ENCODE peak calls at places on chromosomes 4 and X, in seven cellular contexts. J, H, Z, R, T, I and F are unnamed samples.
A peak's percentile ranks its signal among the peaks of the same experiment; 100 is the strongest.

GRCh38 chrX:110987292-110987691 is 108.7 kb upstream of the PAK3 start:
- DNase-seq in R (no peak), J (no peak), H (no peak), T (peak; percentile 0), I (no peak), Z (no peak), F (no peak)

GRCh38 chr4:76197971-76198410 is 15.6 kb downstream of the SCARB2 start:
- DNase-seq in Z (peak; percentile 71), I (no peak), H (no peak), T (peak; percentile 37), J (peak; percentile 72), R (no peak), F (peak; percentile 46)

GRCh38 chr4:89024051-89024675 is 32.8 kb downstream of the FAM13A start:
- DNase-seq in H (peak; percentile 59), Z (peak; percentile 73), I (peak; percentile 72), R (no peak), J (peak; percentile 89), T (peak; percentile 82), F (peak; percentile 78)

GRCh38 chrX:125420809-125421208 is 101.1 kb downstream of the TEX13C start:
- DNase-seq in T (peak; percentile 60), H (no peak), J (no peak), Z (no peak), R (no peak), I (no peak), F (no peak)

GRCh38 chr4:140266958-140267568 is 106.4 kb upstream of the SCOC start:
- DNase-seq in J (no peak), Z (peak; percentile 86), I (no peak), R (no peak), T (no peak), H (no peak), F (no peak)

GRCh38 chr4:164700471-164700870 is 53.5 kb upstream of the SMIM31 start:
- DNase-seq in H (no peak), I (peak; percentile 5), R (no peak), Z (no peak), J (no peak), T (peak; percentile 44), F (peak; percentile 20)

GRCh38 chr4:87051121-87051713 is 116.4 kb downstream of the AFF1 start:
- DNase-seq in T (no peak), Z (no peak), R (no peak), H (no peak), J (peak; percentile 54), I (no peak), F (no peak)

GRCh38 chr4:38469410-38469809 is 194.6 kb upstream of the KLF3 start:
- DNase-seq in I (no peak), Z (no peak), H (no peak), T (no peak), R (no peak), J (no peak), F (peak; percentile 14)

GRCh38 chr4:140296335-140296753 is 77.1 kb upstream of the SCOC start:
- DNase-seq in R (no peak), T (no peak), J (peak; percentile 75), I (no peak), H (peak; percentile 29), Z (peak; percentile 69), F (peak; percentile 63)

DNA sequence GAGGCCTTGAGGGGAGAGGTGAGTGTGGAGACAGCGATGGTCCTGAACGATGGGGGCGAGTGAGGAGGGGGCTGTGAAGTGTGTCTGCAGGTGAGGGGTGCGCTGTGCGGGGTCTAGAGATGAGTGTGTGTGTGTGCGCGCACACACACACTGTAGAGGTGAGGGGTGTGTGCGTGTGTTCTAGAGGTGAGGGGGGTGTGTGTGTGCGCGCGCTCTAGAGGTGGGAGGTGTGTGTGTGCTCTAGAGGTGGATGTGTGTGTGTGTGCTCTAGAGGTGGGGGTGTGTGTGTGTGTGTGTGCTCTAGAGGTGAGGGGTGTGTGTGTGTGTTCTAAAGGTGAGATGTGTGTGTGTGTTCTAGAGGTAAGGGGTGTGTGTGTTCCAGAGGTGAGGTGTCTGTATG is 574 bp downstream of the BST1 start:
- DNase-seq in J (no peak), H (no peak), Z (no peak), I (no peak), R (no peak), T (no peak), F (no peak)
- H3K4me3 ChIP-seq in J (peak overlapping the region; percentile 54), H (peak overlapping the region; percentile 57), Z (peak overlapping the region; percentile 66), I (no peak overlapping the region), R (no peak overlapping the region), T (no peak overlapping the region), F (no peak overlapping the region)

GRCh38 chrX:16138108-16138427 is 14.7 kb downstream of the GRPR start:
- DNase-seq in Z (no peak), H (no peak), T (peak; percentile 20), J (peak; percentile 8), R (no peak), I (peak; percentile 65), F (peak; percentile 5)
- TF ChIP-seq CTCF in Z (peak; percentile 36), H (no peak), T (peak; percentile 40), J (peak; percentile 29), R (peak; percentile 6), I (peak; percentile 80), F (peak; percentile 23)

DNA sequence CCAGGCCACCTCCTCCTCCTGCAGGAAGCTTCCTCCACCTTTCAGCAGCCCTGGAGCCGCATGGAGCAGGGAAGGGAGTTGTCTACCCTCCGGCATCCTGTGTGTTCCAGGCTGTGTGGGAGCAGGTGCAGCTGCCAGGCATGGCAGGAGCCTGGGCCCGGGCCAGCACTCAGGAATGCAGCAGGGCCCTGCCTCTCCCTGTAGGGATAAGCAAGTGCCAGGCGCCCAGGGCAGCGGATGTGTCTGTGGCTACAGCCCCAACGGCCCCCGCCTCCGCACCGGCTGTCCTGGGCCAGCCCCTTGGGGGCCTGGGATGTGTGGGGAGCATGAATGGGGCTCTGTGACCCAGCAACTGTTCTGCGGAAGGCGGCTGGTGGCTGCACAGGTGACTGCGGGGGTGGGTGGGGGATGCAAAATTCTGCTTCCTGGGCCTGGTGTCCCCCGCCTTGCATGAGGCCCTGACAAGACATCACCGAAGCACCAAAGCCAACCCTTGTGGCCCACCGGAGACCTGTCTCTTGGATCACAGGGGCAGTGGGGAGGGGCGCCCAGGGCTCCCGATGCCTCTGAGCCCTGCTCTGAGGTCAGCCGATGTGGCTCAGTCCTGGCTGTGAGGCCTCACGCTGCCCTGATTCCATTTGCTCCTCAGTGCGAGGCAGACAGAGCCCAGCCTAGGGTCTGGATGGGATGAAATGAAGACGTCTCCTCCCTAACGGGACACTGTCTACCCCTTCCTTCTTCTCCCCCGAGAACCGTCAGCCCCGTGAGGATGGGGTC is 1.4 kb upstream of the DOK7 start:
- DNase-seq in J (peak; percentile 20), Z (no peak), R (peak; percentile 98), T (no peak), I (no peak), H (peak; percentile 96), F (peak; percentile 79)
- H3K4me3 ChIP-seq in J (no peak overlapping the region), Z (no peak overlapping the region), R (no peak overlapping the region), T (no peak overlapping the region), I (no peak overlapping the region), H (no peak overlapping the region), F (no peak overlapping the region)

GRCh38 chr4:128811571-128812359 is 2.3 kb downstream of the JADE1 start:
- DNase-seq in H (peak; percentile 89), I (peak; percentile 91), R (peak; percentile 90), J (peak; percentile 90), T (peak; percentile 94), Z (peak; percentile 83), F (peak; percentile 91)

GRCh38 chr4:128810331-128810870 is 901 bp downstream of the JADE1 start:
- DNase-seq in T (peak; percentile 63), J (peak; percentile 42), Z (no peak), R (peak; percentile 56), H (peak; percentile 32), I (peak; percentile 74), F (peak; percentile 51)

GRCh38 chr4:128812360-128812958 is 3.0 kb downstream of the JADE1 start:
- DNase-seq in J (peak; percentile 74), T (peak; percentile 75), I (peak; percentile 75), Z (peak; percentile 66), H (peak; percentile 35), R (peak; percentile 64), F (peak; percentile 69)

GRCh38 chr4:128809477-128810330 is at the start of gene JADE1:
- DNase-seq in Z (peak; percentile 95), T (peak; percentile 97), R (peak; percentile 91), J (peak; percentile 96), H (peak; percentile 95), I (peak; percentile 94), F (peak; percentile 94)

GRCh38 chr4:128810871-128811570 is 1.5 kb downstream of the JADE1 start:
- DNase-seq in Z (peak; percentile 60), J (peak; percentile 83), R (peak; percentile 94), T (peak; percentile 90), H (peak; percentile 89), I (peak; percentile 93), F (peak; percentile 70)
- TF ChIP-seq CTCF in Z (no peak), J (no peak), R (no peak), T (no peak), H (no peak), I (no peak), F (no peak)

DNA sequence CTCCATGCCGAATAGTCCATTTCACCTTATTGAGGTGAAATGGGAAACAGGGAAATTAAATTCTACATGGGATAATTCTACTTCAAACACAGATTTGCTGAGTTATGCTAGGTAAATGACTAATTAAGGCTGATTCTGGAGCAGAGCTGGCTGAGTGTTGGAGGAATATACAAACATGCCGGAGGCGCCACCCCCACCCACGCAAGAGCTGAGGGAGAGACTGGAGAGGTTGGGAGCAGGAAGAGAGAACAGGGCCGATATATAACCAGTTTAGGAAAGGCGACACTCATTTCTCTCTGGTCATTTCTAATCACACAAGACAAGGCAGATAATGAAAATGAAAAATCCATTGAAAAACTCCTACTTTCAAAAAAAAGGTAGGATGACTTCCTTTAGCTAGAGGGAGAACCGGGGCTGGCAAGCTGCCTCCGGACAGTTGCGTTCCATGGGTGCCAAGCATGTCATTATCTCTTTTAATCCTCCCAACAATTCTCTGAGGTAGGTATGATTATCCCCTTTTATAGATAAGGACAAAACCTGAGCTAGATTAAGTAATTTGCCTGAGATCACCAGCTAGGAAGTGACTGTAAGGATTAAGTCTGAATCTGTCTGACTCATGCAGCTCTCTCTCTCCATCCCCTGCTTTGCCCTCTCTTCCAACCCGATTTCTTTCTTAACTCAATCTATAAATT is 27.6 kb upstream of the CFAP299 start:
- DNase-seq in J (peak; percentile 56), T (peak; percentile 42), R (no peak), H (no peak), I (no peak), Z (peak; percentile 43), F (peak; percentile 93)
- H3K4me3 ChIP-seq in J (peak overlapping the region; percentile 31), T (no peak overlapping the region), R (no peak overlapping the region), H (no peak overlapping the region), I (no peak overlapping the region), Z (no peak overlapping the region), F (no peak overlapping the region)

GRCh38 chr4:3246458-3247398 is 2.2 kb upstream of the MSANTD1 start:
- DNase-seq in T (no peak), H (no peak), R (no peak), I (no peak), Z (no peak), J (no peak), F (no peak)
- TF ChIP-seq CTCF in T (no peak), H (no peak), R (no peak), I (peak; percentile 32), Z (peak; percentile 19), J (no peak), F (no peak)